ENCODE peak calls at places on chromosomes 11 and 22, in nine cellular contexts. One of them, this sample, is unnamed.

GRCh38 chr11:96322775-96323642 is 20.0 kb downstream of the MAML2 start:
- DNase-seq in neural progenitor cell: no peak
- DNase-seq in keratinocyte: no peak
- DNase-seq in DND-41: no peak
- DNase-seq in endothelial cell of umbilical vein: no peak
- DNase-seq in HepG2: no peak
- DNase-seq in GM23248: no peak
- DNase-seq in fibroblast of lung: no peak
- DNase-seq in SK-N-MC: no peak
- DNase-seq in this sample: no peak

GRCh38 chr22:30822216-30823014 is 127.7 kb downstream of the OSBP2 start:
- DNase-seq in endothelial cell of umbilical vein: no peak
- DNase-seq in DND-41: no peak
- DNase-seq in GM23248: peak; percentile 54
- DNase-seq in SK-N-MC: no peak
- DNase-seq in neural progenitor cell: peak; percentile 51
- DNase-seq in keratinocyte: no peak
- DNase-seq in HepG2: no peak
- DNase-seq in fibroblast of lung: peak; percentile 15
- DNase-seq in this sample: no peak

GRCh38 chr22:25494774-25495173 is 69.7 kb upstream of the GRK3 start:
- DNase-seq in SK-N-MC: no peak
- DNase-seq in keratinocyte: no peak
- DNase-seq in endothelial cell of umbilical vein: no peak
- DNase-seq in neural progenitor cell: peak; percentile 9
- DNase-seq in DND-41: no peak
- DNase-seq in GM23248: no peak
- DNase-seq in fibroblast of lung: no peak
- DNase-seq in HepG2: no peak
- DNase-seq in this sample: no peak

GRCh38 chr11:5486421-5486820 is 2.1 kb upstream of the OR52D1 start:
- DNase-seq in keratinocyte: no peak
- DNase-seq in endothelial cell of umbilical vein: no peak
- DNase-seq in DND-41: no peak
- DNase-seq in HepG2: no peak
- DNase-seq in GM23248: no peak
- DNase-seq in neural progenitor cell: no peak
- DNase-seq in fibroblast of lung: no peak
- DNase-seq in SK-N-MC: no peak
- DNase-seq in this sample: no peak

GRCh38 chr11:19380375-19380774 is 139.6 kb upstream of the E2F8 start:
- DNase-seq in DND-41: no peak
- DNase-seq in neural progenitor cell: no peak
- DNase-seq in GM23248: peak; percentile 97
- DNase-seq in fibroblast of lung: peak; percentile 87
- DNase-seq in endothelial cell of umbilical vein: peak; percentile 79
- DNase-seq in keratinocyte: peak; percentile 80
- DNase-seq in HepG2: no peak
- DNase-seq in SK-N-MC: no peak
- DNase-seq in this sample: peak; percentile 92

GRCh38 chr11:73551697-73552096 is 46.2 kb downstream of the FAM168A start:
- DNase-seq in SK-N-MC: peak; percentile 44
- DNase-seq in endothelial cell of umbilical vein: no peak
- DNase-seq in DND-41: no peak
- DNase-seq in fibroblast of lung: no peak
- DNase-seq in neural progenitor cell: no peak
- DNase-seq in GM23248: no peak
- DNase-seq in keratinocyte: no peak
- DNase-seq in HepG2: no peak
- DNase-seq in this sample: no peak

GRCh38 chr22:45127866-45128265 is 35.9 kb upstream of the NUP50 start:
- DNase-seq in GM23248: peak; percentile 80
- DNase-seq in HepG2: no peak
- DNase-seq in fibroblast of lung: peak; percentile 70
- DNase-seq in endothelial cell of umbilical vein: no peak
- DNase-seq in neural progenitor cell: no peak
- DNase-seq in keratinocyte: peak; percentile 5
- DNase-seq in SK-N-MC: no peak
- DNase-seq in DND-41: no peak
- DNase-seq in this sample: peak; percentile 36

GRCh38 chr11:74696932-74697687 is 34.1 kb downstream of the CHRDL2 start:
- DNase-seq in keratinocyte: no peak
- DNase-seq in GM23248: peak; percentile 93
- DNase-seq in SK-N-MC: no peak
- DNase-seq in fibroblast of lung: peak; percentile 93
- DNase-seq in HepG2: peak; percentile 26
- DNase-seq in endothelial cell of umbilical vein: peak; percentile 73
- DNase-seq in neural progenitor cell: peak; percentile 11
- DNase-seq in DND-41: no peak
- DNase-seq in this sample: peak; percentile 76

GRCh38 chr11:59189986-59190385 is 18.1 kb downstream of the DTX4 start:
- DNase-seq in neural progenitor cell: no peak
- DNase-seq in keratinocyte: no peak
- DNase-seq in SK-N-MC: no peak
- DNase-seq in HepG2: no peak
- DNase-seq in GM23248: no peak
- DNase-seq in DND-41: no peak
- DNase-seq in endothelial cell of umbilical vein: peak; percentile 10
- DNase-seq in fibroblast of lung: no peak
- DNase-seq in this sample: no peak

DNA sequence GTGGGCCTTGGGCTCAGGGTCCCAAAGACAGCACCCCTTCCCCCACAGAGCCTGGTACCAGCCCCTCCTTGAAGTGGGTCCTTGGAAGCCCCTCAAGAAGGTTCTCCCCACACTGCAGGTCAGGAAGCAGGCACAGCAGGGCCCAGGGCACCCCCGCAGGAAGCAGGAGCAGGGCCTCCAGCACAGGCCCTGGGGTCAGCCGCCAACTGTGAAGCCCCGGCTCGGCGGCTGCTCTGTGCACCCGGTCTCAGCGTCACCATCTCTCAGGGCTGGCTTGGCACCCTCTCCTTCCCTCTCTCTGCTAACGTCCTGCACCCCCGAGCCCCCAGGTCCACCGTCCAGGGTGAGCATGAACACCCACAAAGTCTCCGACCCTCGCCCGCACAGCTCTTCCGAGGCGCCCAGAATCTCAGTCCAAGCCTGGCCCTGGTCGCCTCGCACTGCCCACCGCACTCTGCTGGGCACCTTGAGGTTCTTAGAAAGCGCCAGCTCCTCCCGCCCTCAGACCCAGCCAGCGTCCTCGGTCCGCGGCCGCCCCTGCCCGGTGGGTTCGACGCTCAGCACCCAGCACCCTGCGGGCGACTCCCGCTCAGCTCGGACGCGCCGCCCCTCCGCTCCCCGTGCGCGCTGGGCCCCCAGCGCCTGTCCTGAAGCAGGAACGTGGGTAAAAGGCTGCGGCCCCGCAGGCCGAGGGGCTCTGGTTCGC is 1.4 kb upstream of the SIGIRR start:
- DNase-seq in DND-41: no peak
- DNase-seq in keratinocyte: no peak
- DNase-seq in neural progenitor cell: peak; percentile 38
- DNase-seq in fibroblast of lung: no peak
- DNase-seq in GM23248: no peak
- DNase-seq in HepG2: no peak
- DNase-seq in endothelial cell of umbilical vein: no peak
- DNase-seq in SK-N-MC: no peak
- DNase-seq in this sample: no peak
- TF ChIP-seq EZH2 in DND-41: no peak
- TF ChIP-seq EZH2 in keratinocyte: no peak
- TF ChIP-seq EZH2 in neural progenitor cell: no peak
- TF ChIP-seq EZH2 in fibroblast of lung: no peak
- TF ChIP-seq EZH2 in GM23248: no peak
- TF ChIP-seq EZH2 in HepG2: no peak
- TF ChIP-seq EZH2 in endothelial cell of umbilical vein: no peak
- TF ChIP-seq EZH2 in SK-N-MC: no peak
- TF ChIP-seq EZH2 in this sample: no peak

GRCh38 chr11:13963169-13963948 is 836 bp downstream of the SPON1 start:
- DNase-seq in SK-N-MC: no peak
- DNase-seq in keratinocyte: no peak
- DNase-seq in neural progenitor cell: peak; percentile 66
- DNase-seq in DND-41: no peak
- DNase-seq in GM23248: peak; percentile 55
- DNase-seq in HepG2: no peak
- DNase-seq in endothelial cell of umbilical vein: no peak
- DNase-seq in fibroblast of lung: peak; percentile 20
- DNase-seq in this sample: no peak
- TF ChIP-seq EZH2 in SK-N-MC: no peak
- TF ChIP-seq EZH2 in keratinocyte: peak; percentile 63
- TF ChIP-seq EZH2 in neural progenitor cell: no peak
- TF ChIP-seq EZH2 in DND-41: no peak
- TF ChIP-seq EZH2 in GM23248: peak; percentile 94
- TF ChIP-seq EZH2 in HepG2: no peak
- TF ChIP-seq EZH2 in endothelial cell of umbilical vein: no peak
- TF ChIP-seq EZH2 in fibroblast of lung: no peak
- TF ChIP-seq EZH2 in this sample: peak; percentile 19

DNA sequence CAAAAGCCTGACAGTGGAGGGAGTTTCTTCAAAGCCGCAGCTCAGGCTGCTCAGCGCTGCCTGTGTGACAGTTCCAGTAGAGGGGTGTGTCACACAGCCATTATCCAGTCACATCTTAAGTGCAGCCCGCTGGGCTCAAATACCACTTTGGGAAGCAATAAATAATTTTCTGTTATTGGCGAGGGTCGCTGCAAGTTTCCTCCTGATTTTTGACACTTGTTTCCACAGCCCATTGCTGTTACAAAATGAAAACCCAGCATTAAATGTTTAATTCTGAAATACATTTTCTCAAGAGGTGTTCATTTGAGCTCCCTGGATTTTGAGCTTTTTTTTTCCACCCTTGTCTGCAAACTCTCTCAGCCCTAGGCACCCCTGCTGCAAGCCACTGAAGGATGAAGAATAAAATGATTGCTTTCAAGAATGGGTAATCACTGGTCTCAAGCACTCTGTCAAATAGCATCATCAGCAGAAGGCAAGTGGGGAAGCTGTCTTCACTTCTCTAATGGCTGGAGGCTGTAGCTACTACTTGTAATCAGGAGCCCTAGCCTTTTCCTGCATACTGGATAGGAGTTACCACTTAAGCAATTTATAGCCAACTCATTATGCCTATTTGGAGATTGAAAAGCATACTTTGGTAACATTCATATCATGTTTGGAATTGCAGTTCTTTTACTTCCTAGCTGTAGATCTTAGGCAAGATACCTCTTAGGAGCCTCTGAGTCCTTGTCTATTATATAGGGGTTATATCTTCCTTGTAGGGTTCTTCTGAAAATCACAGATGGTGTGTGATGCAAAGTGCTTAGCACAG is 373.7 kb downstream of the METTL15 start:
- DNase-seq in neural progenitor cell: peak; percentile 35
- DNase-seq in endothelial cell of umbilical vein: no peak
- DNase-seq in HepG2: no peak
- DNase-seq in keratinocyte: no peak
- DNase-seq in GM23248: no peak
- DNase-seq in fibroblast of lung: no peak
- DNase-seq in DND-41: no peak
- DNase-seq in SK-N-MC: no peak
- DNase-seq in this sample: no peak
- TF ChIP-seq EZH2 in neural progenitor cell: no peak
- TF ChIP-seq EZH2 in endothelial cell of umbilical vein: no peak
- TF ChIP-seq EZH2 in HepG2: no peak
- TF ChIP-seq EZH2 in keratinocyte: no peak
- TF ChIP-seq EZH2 in GM23248: no peak
- TF ChIP-seq EZH2 in fibroblast of lung: no peak
- TF ChIP-seq EZH2 in DND-41: no peak
- TF ChIP-seq EZH2 in SK-N-MC: no peak
- TF ChIP-seq EZH2 in this sample: no peak

GRCh38 chr11:126061707-126062678 is 673 bp downstream of the CDON start:
- DNase-seq in DND-41: no peak
- DNase-seq in keratinocyte: no peak
- DNase-seq in GM23248: peak; percentile 76
- DNase-seq in fibroblast of lung: peak; percentile 27
- DNase-seq in endothelial cell of umbilical vein: peak; percentile 36
- DNase-seq in neural progenitor cell: peak; percentile 83
- DNase-seq in SK-N-MC: no peak
- DNase-seq in HepG2: peak; percentile 66
- DNase-seq in this sample: peak; percentile 35
- TF ChIP-seq EZH2 in DND-41: peak; percentile 74
- TF ChIP-seq EZH2 in keratinocyte: peak; percentile 41
- TF ChIP-seq EZH2 in GM23248: no peak
- TF ChIP-seq EZH2 in fibroblast of lung: no peak
- TF ChIP-seq EZH2 in endothelial cell of umbilical vein: peak; percentile 46
- TF ChIP-seq EZH2 in neural progenitor cell: no peak
- TF ChIP-seq EZH2 in SK-N-MC: no peak
- TF ChIP-seq EZH2 in HepG2: no peak
- TF ChIP-seq EZH2 in this sample: no peak

GRCh38 chr11:33864479-33864878 is 27.4 kb downstream of the LMO2 start:
- DNase-seq in HepG2: no peak
- DNase-seq in endothelial cell of umbilical vein: no peak
- DNase-seq in DND-41: no peak
- DNase-seq in GM23248: no peak
- DNase-seq in keratinocyte: no peak
- DNase-seq in fibroblast of lung: no peak
- DNase-seq in SK-N-MC: no peak
- DNase-seq in neural progenitor cell: no peak
- DNase-seq in this sample: no peak

GRCh38 chr11:33868646-33869461 is 23.0 kb downstream of the LMO2 start:
- DNase-seq in endothelial cell of umbilical vein: no peak
- DNase-seq in fibroblast of lung: no peak
- DNase-seq in SK-N-MC: no peak
- DNase-seq in HepG2: no peak
- DNase-seq in GM23248: peak; percentile 8
- DNase-seq in keratinocyte: no peak
- DNase-seq in DND-41: no peak
- DNase-seq in neural progenitor cell: peak; percentile 54
- DNase-seq in this sample: no peak

GRCh38 chr11:33869511-33870422 is 22.1 kb downstream of the LMO2 start:
- DNase-seq in endothelial cell of umbilical vein: peak; percentile 92
- DNase-seq in DND-41: no peak
- DNase-seq in HepG2: no peak
- DNase-seq in keratinocyte: no peak
- DNase-seq in SK-N-MC: no peak
- DNase-seq in GM23248: peak; percentile 67
- DNase-seq in fibroblast of lung: peak; percentile 25
- DNase-seq in neural progenitor cell: peak; percentile 84
- DNase-seq in this sample: peak; percentile 31

GRCh38 chr11:33867996-33868645 is 23.8 kb downstream of the LMO2 start:
- DNase-seq in HepG2: no peak
- DNase-seq in SK-N-MC: no peak
- DNase-seq in keratinocyte: no peak
- DNase-seq in endothelial cell of umbilical vein: peak; percentile 75
- DNase-seq in GM23248: no peak
- DNase-seq in DND-41: no peak
- DNase-seq in neural progenitor cell: peak; percentile 49
- DNase-seq in fibroblast of lung: no peak
- DNase-seq in this sample: no peak

DNA sequence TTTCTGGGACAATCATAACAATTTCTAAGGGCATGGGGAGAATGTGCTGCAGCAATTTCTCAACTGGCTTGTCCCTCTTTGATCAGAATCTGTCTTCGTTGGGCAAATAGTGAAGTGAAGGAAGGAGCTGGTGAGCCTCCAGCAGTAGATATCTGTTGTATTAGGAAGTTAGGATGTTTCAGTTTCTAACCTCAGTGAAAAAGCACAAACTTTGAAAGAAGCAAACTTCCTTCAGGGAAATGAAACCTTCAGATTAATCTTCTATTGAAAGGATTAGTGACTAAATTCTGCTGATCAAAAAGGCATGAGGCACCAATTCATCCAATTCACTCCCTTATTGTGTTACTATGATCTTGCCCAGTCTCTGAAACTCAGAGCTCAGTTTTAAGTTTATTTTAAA is 24.3 kb downstream of the LMO2 start:
- DNase-seq in endothelial cell of umbilical vein: no peak
- DNase-seq in SK-N-MC: no peak
- DNase-seq in HepG2: no peak
- DNase-seq in DND-41: no peak
- DNase-seq in GM23248: no peak
- DNase-seq in neural progenitor cell: no peak
- DNase-seq in fibroblast of lung: no peak
- DNase-seq in keratinocyte: no peak
- DNase-seq in this sample: no peak
- TF ChIP-seq EZH2 in endothelial cell of umbilical vein: no peak
- TF ChIP-seq EZH2 in SK-N-MC: no peak
- TF ChIP-seq EZH2 in HepG2: no peak
- TF ChIP-seq EZH2 in DND-41: no peak
- TF ChIP-seq EZH2 in GM23248: no peak
- TF ChIP-seq EZH2 in neural progenitor cell: no peak
- TF ChIP-seq EZH2 in fibroblast of lung: no peak
- TF ChIP-seq EZH2 in keratinocyte: no peak
- TF ChIP-seq EZH2 in this sample: no peak

This sample was measured in mammary epithelial cell.